ENCODE peak calls at places on chromosomes 11 and 22, in six cellular contexts. X is tibial artery; U is EH; G is cerebellum; Q is non-pigmented ciliary epithelial cell; B is effector memory CD4-positive, alpha-beta T cell. N is an unnamed sample.
A peak's percentile ranks its signal among the peaks of the same experiment; 100 is the strongest.

GRCh38 chr11:4134844-4135243 is 40.2 kb downstream of the RRM1 start:
- DNase-seq in G (no peak), X (no peak), B (no peak), U (peak; percentile 81), Q (peak; percentile 31), N (no peak)

GRCh38 chr11:64534391-64534801 is 56.6 kb upstream of the SLC22A12 start:
- DNase-seq in G (peak; percentile 38), B (no peak), U (no peak), Q (no peak), X (peak; percentile 10), N (no peak)

GRCh38 chr11:63847363-63847762 is 8.5 kb downstream of the MARK2 start:
- DNase-seq in U (no peak), Q (no peak), B (no peak), G (no peak), X (no peak), N (no peak)

GRCh38 chr11:20364412-20364792 is 888 bp downstream of the HTATIP2 start:
- DNase-seq in X (no peak), B (no peak), Q (no peak), G (no peak), U (no peak), N (no peak)

GRCh38 chr11:78179459-78180071 is 8.9 kb downstream of the KCTD21 start:
- DNase-seq in X (no peak), G (no peak), Q (no peak), B (no peak), U (no peak), N (no peak)

GRCh38 chr11:76791861-76792260 is 8.7 kb downstream of the TSKU start:
- DNase-seq in Q (peak; percentile 49), U (peak; percentile 81), X (no peak), B (no peak), G (no peak), N (no peak)

GRCh38 chr11:130798280-130798679 is 118.0 kb downstream of the SNX19 start:
- DNase-seq in B (no peak), X (no peak), Q (peak; percentile 90), U (peak; percentile 99), G (no peak), N (no peak)

GRCh38 chr11:126090452-126090851 is 27.8 kb upstream of the CDON start:
- DNase-seq in B (no peak), X (no peak), U (no peak), Q (no peak), G (no peak), N (no peak)

GRCh38 chr11:33211153-33211552 is 46.0 kb upstream of the HIPK3 start:
- DNase-seq in B (no peak), Q (no peak), X (no peak), U (no peak), G (no peak), N (no peak)

GRCh38 chr22:46052331-46052771 is 75.4 kb upstream of the WNT7B start:
- DNase-seq in X (no peak), Q (no peak), B (no peak), G (no peak), U (peak; percentile 59), N (no peak)

GRCh38 chr11:36092314-36093030 is 148.6 kb downstream of the LDLRAD3 start:
- DNase-seq in Q (no peak), X (no peak), G (no peak), B (no peak), U (no peak), N (no peak)

GRCh38 chr11:86620796-86621575 is 51.4 kb downstream of the ME3 start:
- DNase-seq in U (peak; percentile 91), G (no peak), X (peak; percentile 38), Q (no peak), B (no peak), N (no peak)

GRCh38 chr22:28052818-28053217 is 133.8 kb upstream of the PITPNB start:
- DNase-seq in B (no peak), G (no peak), U (no peak), Q (no peak), X (no peak), N (no peak)

GRCh38 chr22:27609411-27610029 is 192.0 kb downstream of the MN1 start:
- DNase-seq in G (no peak), B (no peak), X (no peak), Q (no peak), U (no peak), N (no peak)

GRCh38 chr11:554824-555499 is 5.6 kb downstream of the LMNTD2 start:
- DNase-seq in U (peak; percentile 51), X (no peak), G (peak; percentile 88), Q (no peak), B (peak; percentile 68), N (no peak)

GRCh38 chr22:25970348-25970995 is 198.8 kb upstream of the SEZ6L start:
- DNase-seq in G (peak; percentile 51), U (no peak), B (no peak), Q (no peak), X (no peak), N (no peak)

GRCh38 chr11:83801799-83802198 is 515.6 kb upstream of the CCDC90B start:
- DNase-seq in Q (no peak), G (no peak), X (no peak), B (no peak), U (no peak), N (no peak)

N was measured in smooth muscle cell of the brain vasculature.